ENCODE peak calls at places on chromosome 1, in four cellular contexts. P is stimulated activated CD8-positive, alpha-beta memory T cell treated with anti-CD3 and anti-CD28 coated beads, Interleukin-12 subunit alpha, Interleukin-12 subunit beta, amount 100 ng/mL, for 1 hour; L is A172; K is B cell. Z is an unnamed sample.

GRCh38 chr1:94713472-94714141 is 106.5 kb upstream of the SLC44A3 start:
- DNase-seq in L (peak), K (no peak), P (no peak), Z (peak)

GRCh38 chr1:157431751-157432150 is 120.6 kb downstream of the FCRL5 start:
- DNase-seq in P (no peak), K (no peak), L (peak), Z (no peak)

GRCh38 chr1:12650001-12650421 is 6.1 kb downstream of the AADACL4 start:
- DNase-seq in P (no peak), K (no peak), L (no peak), Z (no peak)

GRCh38 chr1:58939666-58940370 is 156.0 kb upstream of the JUN start:
- DNase-seq in K (no peak), L (no peak), P (no peak), Z (no peak)

GRCh38 chr1:165894591-165894990 is 67.2 kb downstream of the UCK2 start:
- DNase-seq in L (peak), K (no peak), P (no peak), Z (no peak)

GRCh38 chr1:26938004-26938658 is 16.6 kb downstream of the NUDC start:
- DNase-seq in L (no peak), K (no peak), P (no peak), Z (no peak)

GRCh38 chr1:45775794-45776193 is 25.3 kb upstream of the IPP start:
- DNase-seq in L (no peak), P (no peak), K (no peak), Z (no peak)

GRCh38 chr1:1117469-1117831 is 1.6 kb upstream of the C1orf159 start:
- DNase-seq in L (no peak), P (no peak), K (no peak), Z (no peak)

GRCh38 chr1:200342511-200343400 is 67.1 kb downstream of the ZNF281 start:
- DNase-seq in K (no peak), P (no peak), L (no peak), Z (no peak)

GRCh38 chr1:69985901-69986439 is 219.4 kb downstream of the LRRC40 start:
- DNase-seq in K (no peak), P (no peak), L (no peak), Z (no peak)

GRCh38 chr1:87330201-87330953 is 1.7 kb downstream of the LMO4 start:
- DNase-seq in P (no peak), K (no peak), L (no peak), Z (no peak)

GRCh38 chr1:50704126-50704525 is 255.9 kb downstream of the FAF1 start:
- DNase-seq in L (peak), K (no peak), P (no peak), Z (peak)